ENCODE peak calls at places on chromosomes 4 and X, in ten cellular contexts. T is thoracic aorta, N is lung, P is IMR-90, V is fibroblast of lung, W is sigmoid colon, A is stomach, F is HepG2, Q is heart left ventricle, B is psoas muscle. L is an unnamed sample.

GRCh38 chrX:94204524-94204923 is 530.5 kb downstream of the FAM133A start:
- DNase-seq in T (no peak), N (no peak), P (no peak), V (no peak), W (no peak), A (no peak), F (no peak), Q (no peak), B (no peak), L (no peak)

GRCh38 chr4:8832130-8832930 is 39.3 kb downstream of the HMX1 start:
- DNase-seq in T (no peak), N (no peak), P (no peak), V (no peak), W (peak; percentile 40), A (peak; percentile 20), F (no peak), Q (no peak), B (peak; percentile 40), L (peak; percentile 46)

GRCh38 chr4:25667931-25668557 is 12.4 kb downstream of the SLC34A2 start:
- DNase-seq in T (no peak), N (no peak), P (no peak), V (no peak), W (no peak), A (no peak), F (peak; percentile 34), Q (no peak), B (no peak), L (peak; percentile 88)

GRCh38 chr4:56976878-56977320 is 507 bp downstream of the NOA1 start:
- DNase-seq in T (no peak), N (peak; percentile 61), P (no peak), V (no peak), W (peak; percentile 71), A (peak; percentile 80), F (peak; percentile 26), Q (no peak), B (no peak), L (peak; percentile 55)

GRCh38 chr4:80078361-80079092 is 5.5 kb upstream of the ANTXR2 start:
- DNase-seq in T (no peak), N (no peak), P (no peak), V (no peak), W (no peak), A (no peak), F (no peak), Q (no peak), B (no peak), L (no peak)

GRCh38 chr4:105714071-105714521 is 5.5 kb downstream of the GSTCD start:
- DNase-seq in T (no peak), N (no peak), P (no peak), V (peak; percentile 25), W (no peak), A (no peak), F (no peak), Q (no peak), B (no peak), L (no peak)

GRCh38 chr4:173958445-173958844 is 325.0 kb downstream of the FBXO8 start:
- DNase-seq in T (no peak), N (no peak), P (peak; percentile 57), V (peak; percentile 91), W (no peak), A (no peak), F (no peak), Q (no peak), B (no peak), L (no peak)

GRCh38 chr4:138958519-138958918 is 57.1 kb upstream of the NOCT start:
- DNase-seq in T (no peak), N (no peak), P (no peak), V (no peak), W (no peak), A (no peak), F (no peak), Q (no peak), B (no peak), L (no peak)

GRCh38 chr4:138175337-138175794 is 66.8 kb downstream of the SLC7A11 start:
- DNase-seq in T (no peak), N (no peak), P (peak; percentile 61), V (peak; percentile 63), W (no peak), A (peak; percentile 64), F (no peak), Q (peak; percentile 29), B (no peak), L (no peak)

GRCh38 chr4:165079476-165079875 is 25.8 kb downstream of the TRIM75 start:
- DNase-seq in T (no peak), N (no peak), P (peak; percentile 44), V (peak; percentile 20), W (no peak), A (no peak), F (no peak), Q (peak; percentile 59), B (peak; percentile 78), L (no peak)

GRCh38 chrX:107676559-107677378 is 48.5 kb downstream of the PRPS1 start:
- DNase-seq in T (peak; percentile 57), N (peak; percentile 89), P (peak; percentile 84), V (peak; percentile 97), W (peak; percentile 94), A (peak; percentile 77), F (no peak), Q (peak; percentile 90), B (peak; percentile 93), L (peak; percentile 68)

GRCh38 chrX:17032351-17032750 is 85.9 kb downstream of the REPS2 start:
- DNase-seq in T (peak; percentile 26), N (peak; percentile 41), P (no peak), V (peak; percentile 92), W (no peak), A (peak; percentile 54), F (no peak), Q (no peak), B (no peak), L (peak; percentile 10)

GRCh38 chr4:87848622-87849351 is 16.0 kb downstream of the MEPE start:
- DNase-seq in T (no peak), N (peak; percentile 51), P (peak; percentile 56), V (peak; percentile 74), W (peak; percentile 73), A (peak; percentile 51), F (peak; percentile 47), Q (peak; percentile 44), B (no peak), L (peak; percentile 29)

GRCh38 chrX:66030505-66031317 is 9.2 kb downstream of the VSIG4 start:
- DNase-seq in T (no peak), N (no peak), P (peak; percentile 7), V (no peak), W (no peak), A (no peak), F (peak; percentile 0), Q (no peak), B (no peak), L (peak; percentile 14)

GRCh38 chrX:104343408-104344129 is 88.8 kb upstream of the ESX1 start:
- DNase-seq in T (no peak), N (peak; percentile 52), P (peak; percentile 74), V (peak; percentile 74), W (no peak), A (peak; percentile 38), F (peak; percentile 49), Q (no peak), B (no peak), L (peak; percentile 43)
- TF ChIP-seq CTCF in T (peak; percentile 20), N (peak; percentile 17), P (peak; percentile 69), V (peak; percentile 44), W (no peak), A (peak; percentile 39), F (peak; percentile 59), Q (peak; percentile 50), B (peak; percentile 37), L (peak; percentile 66)

GRCh38 chr4:76238236-76238635 is 13.3 kb upstream of the FAM47E start:
- DNase-seq in T (no peak), N (no peak), P (no peak), V (no peak), W (no peak), A (peak; percentile 57), F (no peak), Q (no peak), B (peak; percentile 79), L (no peak)
- H3K27ac ChIP-seq in T (peak overlapping the region; percentile 79), N (no peak overlapping the region), P (no peak overlapping the region), V (no peak overlapping the region), W (no peak overlapping the region), A (peak overlapping the region; percentile 61), F (no peak overlapping the region), Q (peak overlapping the region; percentile 8), B (peak overlapping the region; percentile 92), L (no peak overlapping the region)

GRCh38 chrX:111127038-111127437 is 31.0 kb downstream of the PAK3 start:
- DNase-seq in T (no peak), N (no peak), P (no peak), V (no peak), W (no peak), A (no peak), F (no peak), Q (no peak), B (no peak), L (no peak)

GRCh38 chrX:111124418-111124817 is 28.4 kb downstream of the PAK3 start:
- DNase-seq in T (no peak), N (no peak), P (no peak), V (no peak), W (no peak), A (no peak), F (no peak), Q (no peak), B (no peak), L (no peak)

GRCh38 chrX:111119341-111119740 is 23.4 kb downstream of the PAK3 start:
- DNase-seq in T (no peak), N (no peak), P (no peak), V (no peak), W (no peak), A (no peak), F (no peak), Q (no peak), B (no peak), L (no peak)

GRCh38 chrX:111123606-111124179 is 27.7 kb downstream of the PAK3 start:
- DNase-seq in T (no peak), N (no peak), P (no peak), V (no peak), W (no peak), A (no peak), F (no peak), Q (no peak), B (no peak), L (no peak)

GRCh38 chrX:111123125-111123524 is 27.1 kb downstream of the PAK3 start:
- DNase-seq in T (no peak), N (no peak), P (no peak), V (no peak), W (no peak), A (no peak), F (no peak), Q (no peak), B (no peak), L (no peak)
- TF ChIP-seq CTCF in T (no peak), N (no peak), P (no peak), V (no peak), W (no peak), A (no peak), F (no peak), Q (no peak), B (no peak), L (no peak)

DNA sequence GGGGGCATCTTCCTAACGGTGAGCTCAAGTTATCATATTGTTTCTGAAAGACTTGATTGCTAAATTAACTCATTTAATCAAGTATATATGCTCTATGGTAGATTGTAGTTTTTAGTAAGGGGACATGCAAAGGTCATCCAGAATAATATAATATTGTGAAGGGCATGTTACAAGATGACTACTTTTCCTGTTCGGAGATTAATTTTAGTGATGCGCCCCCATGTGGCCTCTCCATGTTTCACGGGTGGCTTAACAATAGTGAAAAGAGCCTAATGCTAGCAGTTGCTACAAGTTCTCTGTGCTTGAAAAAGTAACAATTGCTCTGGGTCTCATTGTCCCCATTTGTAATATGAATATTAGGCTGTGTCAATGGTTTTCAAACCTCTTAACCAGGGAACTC is 12.2 kb downstream of the SMPX start:
- DNase-seq in T (no peak), N (peak; percentile 36), P (peak; percentile 25), V (peak; percentile 40), W (no peak), A (peak; percentile 36), F (no peak), Q (peak; percentile 26), B (peak; percentile 53), L (peak; percentile 51)
- H3K27ac ChIP-seq in T (no peak overlapping the region), N (no peak overlapping the region), P (no peak overlapping the region), V (no peak overlapping the region), W (no peak overlapping the region), A (no peak overlapping the region), F (no peak overlapping the region), Q (no peak overlapping the region), B (peak overlapping the region; percentile 69), L (no peak overlapping the region)

L was measured in WERI-Rb-1.